ENCODE peak calls at places on chromosome 2, in seven cellular contexts. A is effector memory CD8-positive, alpha-beta T cell; X is WTC11; J is NCI-H2029 treated with DMSO at 0.1 percent for 48 hours; O is DMS79 treated with DMSO at 0.1 percent for 48 hours; Z is sciatic nerve; H is suprapubic skin. S is an unnamed sample.

GRCh38 chr2:166572958-166573357 is 78.9 kb upstream of the SCN7A start:
- DNase-seq in Z (no peak), J (no peak), H (no peak), A (no peak), O (no peak), X (no peak), S (no peak)

GRCh38 chr2:137287934-137288639 is 522.7 kb downstream of the THSD7B start:
- DNase-seq in Z (no peak), O (no peak), J (no peak), A (no peak), H (no peak), X (no peak), S (no peak)

GRCh38 chr2:179264238-179265081 is at the start of gene SESTD1:
- DNase-seq in H (peak; percentile 88), Z (peak; percentile 88), O (peak; percentile 38), A (no peak), X (peak; percentile 69), J (peak; percentile 26), S (peak; percentile 91)

GRCh38 chr2:217956895-217957457 is 45.8 kb downstream of the TNS1 start:
- DNase-seq in Z (peak; percentile 55), O (no peak), J (no peak), X (no peak), H (peak; percentile 59), A (no peak), S (peak; percentile 89)

GRCh38 chr2:69464575-69464974 is 27.3 kb upstream of the NFU1 start:
- DNase-seq in J (no peak), H (peak; percentile 72), O (no peak), X (no peak), A (no peak), Z (no peak), S (no peak)

GRCh38 chr2:176554107-176555048 is 285.1 kb downstream of the MTX2 start:
- DNase-seq in A (peak; percentile 28), O (peak; percentile 96), X (no peak), Z (no peak), H (peak; percentile 63), J (peak; percentile 89), S (no peak)

GRCh38 chr2:225765845-225766244 is 366.3 kb downstream of the NYAP2 start:
- DNase-seq in O (no peak), J (no peak), X (no peak), A (no peak), H (no peak), Z (no peak), S (no peak)

GRCh38 chr2:118851650-118852049 is 4.2 kb upstream of the EN1 start:
- DNase-seq in J (no peak), H (no peak), A (no peak), O (no peak), X (no peak), Z (no peak), S (no peak)

GRCh38 chr2:227052879-227053278 is 111.1 kb downstream of the COL4A4 start:
- DNase-seq in X (no peak), O (peak; percentile 97), A (no peak), H (no peak), J (peak; percentile 51), Z (no peak), S (no peak)

GRCh38 chr2:150710916-150711315 is 223.4 kb upstream of the RND3 start:
- DNase-seq in A (no peak), O (no peak), H (no peak), X (no peak), J (no peak), Z (no peak), S (no peak)

GRCh38 chr2:201642086-201642578 is 1.2 kb downstream of the TMEM237 start:
- DNase-seq in X (no peak), A (no peak), Z (no peak), H (no peak), O (no peak), J (no peak), S (no peak)

GRCh38 chr2:25421746-25422431 is 80.2 kb upstream of the DNMT3A start:
- DNase-seq in Z (no peak), X (no peak), A (no peak), O (no peak), H (no peak), J (no peak), S (no peak)

GRCh38 chr2:17300141-17300540 is 218.1 kb downstream of the RAD51AP2 start:
- DNase-seq in Z (no peak), H (no peak), O (no peak), A (no peak), X (no peak), J (no peak), S (no peak)

GRCh38 chr2:51846018-51846417 is 814.1 kb upstream of the NRXN1 start:
- DNase-seq in Z (no peak), A (no peak), H (no peak), O (no peak), J (no peak), X (no peak), S (no peak)

GRCh38 chr2:131588152-131588873 is 60.6 kb downstream of the CCDC74A start:
- DNase-seq in X (no peak), Z (no peak), J (no peak), O (no peak), H (no peak), A (no peak), S (no peak)